ENCODE peak calls at places on chromosomes 16 and 17, in seven cellular contexts. A, J, Q, L, V, D and N are unnamed samples.

GRCh38 chr17:21209511-21210175 is 4.3 kb downstream of the TMEM11 start:
- DNase-seq in J (no peak), V (no peak), A (no peak), L (no peak), D (no peak), Q (no peak), N (no peak)

GRCh38 chr17:82419471-82419995 is 1.1 kb upstream of the OGFOD3 start:
- DNase-seq in D (no peak), A (peak; percentile 48), V (no peak), L (no peak), Q (no peak), J (no peak), N (no peak)

GRCh38 chr16:73817500-73817899 is 479.1 kb upstream of the PSMD7 start:
- DNase-seq in A (no peak), V (no peak), D (no peak), Q (no peak), L (no peak), J (no peak), N (no peak)

GRCh38 chr17:18362509-18363020 is 785 bp downstream of the SHMT1 start:
- DNase-seq in V (peak; percentile 13), L (peak; percentile 54), J (peak; percentile 48), A (peak; percentile 30), Q (no peak), D (peak; percentile 93), N (peak; percentile 9)

GRCh38 chr17:33202011-33202410 is 91.1 kb downstream of the ASIC2 start:
- DNase-seq in J (peak; percentile 55), L (no peak), A (no peak), Q (no peak), D (peak; percentile 10), V (peak; percentile 32), N (no peak)

GRCh38 chr17:43006639-43007551 is at the start of gene IFI35:
- DNase-seq in L (peak; percentile 79), A (peak; percentile 91), D (peak; percentile 85), J (peak; percentile 88), V (peak; percentile 80), Q (peak; percentile 82), N (no peak)

GRCh38 chr17:1398028-1398427 is 2.0 kb downstream of the YWHAE start:
- DNase-seq in V (no peak), Q (peak; percentile 54), J (no peak), A (no peak), L (no peak), D (no peak), N (no peak)

GRCh38 chr16:66013497-66013896 is 353.0 kb upstream of the CDH5 start:
- DNase-seq in L (no peak), A (no peak), V (no peak), D (no peak), Q (no peak), J (no peak), N (no peak)

GRCh38 chr17:64355536-64356303 is 34.9 kb downstream of the PECAM1 start:
- DNase-seq in V (no peak), L (no peak), A (no peak), D (no peak), Q (peak; percentile 43), J (no peak), N (no peak)

GRCh38 chr17:57943140-57943539 is 12.1 kb downstream of the CUEDC1 start:
- DNase-seq in Q (peak; percentile 51), V (no peak), A (no peak), J (no peak), D (no peak), L (no peak), N (no peak)

GRCh38 chr17:39174907-39175694 is 9.1 kb upstream of the ARL5C start:
- DNase-seq in D (peak; percentile 77), J (peak; percentile 94), A (peak; percentile 66), Q (peak; percentile 60), V (peak; percentile 87), L (peak; percentile 92), N (peak; percentile 87)

GRCh38 chr17:82531431-82531881 is 11.9 kb downstream of the FOXK2 start:
- DNase-seq in V (no peak), D (peak; percentile 55), L (no peak), Q (peak; percentile 92), J (no peak), A (peak; percentile 94), N (no peak)

GRCh38 chr16:13093676-13094075 is 192.3 kb downstream of the SHISA9 start:
- DNase-seq in Q (no peak), A (no peak), L (no peak), V (peak; percentile 88), D (no peak), J (peak; percentile 56), N (no peak)

GRCh38 chr16:29986931-29987330 is 8.5 kb downstream of the HIRIP3 start:
- DNase-seq in L (no peak), A (no peak), Q (no peak), V (no peak), J (no peak), D (no peak), N (no peak)

GRCh38 chr17:51647873-51648272 is 387.5 kb downstream of the UTP18 start:
- DNase-seq in J (no peak), A (no peak), D (peak; percentile 50), L (no peak), Q (no peak), V (peak; percentile 23), N (no peak)

GRCh38 chr17:73480740-73481139 is 163.5 kb downstream of the SDK2 start:
- DNase-seq in A (no peak), V (no peak), Q (no peak), D (no peak), J (no peak), L (no peak), N (no peak)

GRCh38 chr17:3043737-3044365 is 19.6 kb downstream of the OR1D5 start:
- DNase-seq in L (peak; percentile 73), V (peak; percentile 32), D (peak; percentile 83), J (no peak), A (no peak), Q (no peak), N (no peak)

GRCh38 chr17:16085066-16085699 is 85.6 kb downstream of the TTC19 start:
- DNase-seq in D (no peak), V (no peak), Q (peak; percentile 89), A (peak; percentile 73), L (no peak), J (no peak), N (no peak)

GRCh38 chr16:78122774-78123315 is 23.4 kb downstream of the WWOX start:
- DNase-seq in L (no peak), Q (peak; percentile 53), J (no peak), A (peak; percentile 78), D (peak; percentile 85), V (peak; percentile 59), N (peak; percentile 29)

GRCh38 chr17:78715000-78715771 is 66.9 kb downstream of the CYTH1 start:
- DNase-seq in A (no peak), V (no peak), J (no peak), D (peak; percentile 44), L (no peak), Q (no peak), N (no peak)

GRCh38 chr17:79804856-79805696 is 8.2 kb upstream of the CBX8 start:
- DNase-seq in Q (no peak), V (no peak), L (no peak), J (no peak), A (no peak), D (no peak), N (no peak)
- H2BK120ac ChIP-seq in Q (no peak overlapping the region), V (no peak overlapping the region), L (no peak overlapping the region), J (no peak overlapping the region), A (no peak overlapping the region), D (no peak overlapping the region), N (no peak overlapping the region)

DNA sequence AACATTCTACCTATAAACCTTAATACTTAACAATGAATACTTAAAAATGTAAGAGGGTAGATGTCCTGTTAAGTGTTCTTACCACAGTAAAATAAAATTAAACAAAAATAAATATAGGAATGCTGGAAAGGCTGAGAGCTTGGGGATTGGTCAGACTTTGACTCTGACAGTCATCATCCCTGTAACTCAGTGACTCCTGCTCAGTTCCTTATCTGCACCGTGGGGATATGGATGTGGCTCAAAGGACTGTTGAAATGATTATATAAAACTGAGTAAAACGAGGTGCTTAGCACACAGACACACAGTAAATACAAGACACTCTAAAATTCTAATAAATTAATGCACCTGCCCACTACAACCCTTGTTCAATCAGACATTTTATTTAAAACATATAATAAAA is 338.6 kb downstream of the TMEM114 start:
- DNase-seq in L (no peak), D (no peak), A (no peak), V (no peak), J (no peak), Q (no peak), N (no peak)
- H2BK120ac ChIP-seq in L (no peak overlapping the region), D (no peak overlapping the region), A (no peak overlapping the region), V (no peak overlapping the region), J (no peak overlapping the region), Q (no peak overlapping the region), N (no peak overlapping the region)

GRCh38 chr17:65733314-65733713 is 171.9 kb upstream of the AXIN2 start:
- DNase-seq in J (no peak), D (no peak), L (no peak), Q (no peak), V (no peak), A (no peak), N (no peak)
- H2BK120ac ChIP-seq in J (no peak overlapping the region), D (no peak overlapping the region), L (no peak overlapping the region), Q (no peak overlapping the region), V (no peak overlapping the region), A (no peak overlapping the region), N (no peak overlapping the region)

GRCh38 chr16:89040391-89040790 is 53.3 kb upstream of the ACSF3 start:
- DNase-seq in D (no peak), A (no peak), V (no peak), J (no peak), L (no peak), Q (no peak), N (no peak)

GRCh38 chr16:89040861-89041570 is 52.6 kb upstream of the ACSF3 start:
- DNase-seq in A (no peak), D (no peak), J (no peak), Q (no peak), V (no peak), L (no peak), N (no peak)

GRCh38 chr16:89042711-89043551 is 50.7 kb upstream of the ACSF3 start:
- DNase-seq in Q (no peak), L (no peak), J (no peak), V (no peak), D (no peak), A (no peak), N (no peak)

GRCh38 chr16:89043636-89044393 is 49.8 kb upstream of the ACSF3 start:
- DNase-seq in A (no peak), J (no peak), D (no peak), V (no peak), L (no peak), Q (no peak), N (no peak)

DNA sequence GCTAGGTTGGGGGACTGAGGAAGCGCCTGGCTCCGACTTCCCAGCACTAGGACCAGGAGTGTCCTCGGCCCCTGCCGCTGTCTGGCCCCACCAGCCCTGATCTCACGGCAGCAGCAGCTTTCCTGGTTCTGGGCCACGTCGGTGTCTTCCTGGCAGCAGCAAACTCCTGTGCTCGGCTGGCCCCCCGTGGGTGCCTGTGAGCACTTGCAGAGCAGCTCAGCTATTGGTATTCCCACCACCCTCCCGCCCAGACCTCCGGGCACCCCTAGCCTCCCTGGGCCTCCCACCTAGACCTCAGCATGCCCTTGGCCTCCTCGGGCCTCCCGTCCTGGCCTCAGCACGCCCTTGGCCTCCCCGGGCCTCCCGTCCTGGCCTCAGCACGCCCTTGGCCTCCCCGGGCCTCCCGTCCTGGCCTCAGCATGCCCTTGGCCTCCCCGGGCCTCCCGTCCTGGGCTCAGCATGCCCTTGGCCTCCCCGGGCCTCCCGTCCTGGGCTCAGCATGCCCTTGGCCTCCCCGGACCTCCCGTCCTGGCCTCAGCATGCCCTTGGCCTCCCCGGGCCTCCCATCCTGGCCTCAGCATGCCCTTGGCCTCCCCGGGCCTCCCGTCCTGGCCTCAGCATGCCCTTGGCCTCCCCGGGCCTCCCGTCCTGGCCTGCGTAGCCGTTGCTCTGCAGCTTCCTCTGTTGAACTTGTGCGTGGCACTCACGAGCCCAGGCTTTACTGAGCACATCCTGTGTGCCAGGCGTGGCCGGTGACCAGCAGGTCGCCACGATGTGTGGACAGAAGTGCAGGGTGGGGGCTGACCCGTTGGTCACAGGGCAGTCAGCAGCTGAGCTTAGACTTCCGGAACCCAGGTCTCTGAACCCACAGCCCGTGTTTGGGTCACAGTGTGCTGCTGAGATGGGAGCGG is 51.8 kb upstream of the ACSF3 start:
- DNase-seq in D (no peak), L (no peak), A (no peak), J (no peak), Q (no peak), V (no peak), N (no peak)
- H2BK120ac ChIP-seq in D (no peak overlapping the region), L (no peak overlapping the region), A (no peak overlapping the region), J (no peak overlapping the region), Q (no peak overlapping the region), V (no peak overlapping the region), N (no peak overlapping the region)